ENCODE peak calls at places on chromosome 20, in six cellular contexts. Y is HepG2, H is K562, B is GM12892, N is SK-N-SH, I is H1. U is an unnamed sample.

GRCh38 chr20:62134735-62135231 is 8.4 kb downstream of the PSMA7 start:
- DNase-seq in N (no peak), I (no peak), B (no peak), Y (peak; percentile 88), H (no peak), U (no peak)

GRCh38 chr20:4726710-4727391 is 5.1 kb downstream of the PRND start:
- DNase-seq in Y (no peak), N (no peak), B (no peak), H (no peak), I (no peak), U (peak; percentile 36)

GRCh38 chr20:24891546-24892393 is 57.3 kb upstream of the CST7 start:
- DNase-seq in Y (no peak), B (no peak), N (no peak), H (no peak), I (no peak), U (no peak)

GRCh38 chr20:6583134-6583738 is 184.2 kb upstream of the BMP2 start:
- DNase-seq in H (peak; percentile 6), B (no peak), Y (peak; percentile 61), N (peak; percentile 26), I (peak; percentile 48), U (peak; percentile 11)

GRCh38 chr20:44098657-44099056 is 88.3 kb downstream of the JPH2 start:
- DNase-seq in N (no peak), I (no peak), H (no peak), B (no peak), Y (no peak), U (no peak)

GRCh38 chr20:17542993-17543412 is 11.8 kb upstream of the BFSP1 start:
- DNase-seq in I (no peak), N (no peak), H (no peak), B (no peak), Y (no peak), U (no peak)

GRCh38 chr20:47043076-47043475 is 148.4 kb downstream of the EYA2 start:
- DNase-seq in N (no peak), H (no peak), B (no peak), I (no peak), Y (no peak), U (no peak)

GRCh38 chr20:25587536-25587935 is 2.2 kb upstream of the NINL start:
- DNase-seq in H (no peak), I (no peak), B (no peak), N (no peak), Y (no peak), U (no peak)

GRCh38 chr20:24676978-24677370 is 207.5 kb downstream of the SYNDIG1 start:
- DNase-seq in N (no peak), H (no peak), B (no peak), I (no peak), Y (no peak), U (no peak)

GRCh38 chr20:63309261-63310071 is 16.5 kb downstream of the COL20A1 start:
- DNase-seq in N (peak; percentile 95), H (peak; percentile 64), I (peak; percentile 83), B (no peak), Y (peak; percentile 41), U (no peak)
- TF ChIP-seq TAF1 in N (no peak), H (no peak), I (no peak), B (no peak), Y (no peak), U (no peak)

GRCh38 chr20:15742627-15743026 is 830.6 kb downstream of the KIF16B start:
- DNase-seq in I (no peak), B (no peak), N (no peak), H (no peak), Y (no peak), U (no peak)
- TF ChIP-seq TAF1 in I (no peak), B (no peak), N (no peak), H (no peak), Y (no peak), U (no peak)

GRCh38 chr20:35304956-35305355 is 12.7 kb upstream of the FAM83C start:
- DNase-seq in N (no peak), H (no peak), Y (no peak), I (no peak), B (no peak), U (no peak)
- TF ChIP-seq TAF1 in N (no peak), H (no peak), Y (no peak), I (no peak), B (no peak), U (no peak)

DNA sequence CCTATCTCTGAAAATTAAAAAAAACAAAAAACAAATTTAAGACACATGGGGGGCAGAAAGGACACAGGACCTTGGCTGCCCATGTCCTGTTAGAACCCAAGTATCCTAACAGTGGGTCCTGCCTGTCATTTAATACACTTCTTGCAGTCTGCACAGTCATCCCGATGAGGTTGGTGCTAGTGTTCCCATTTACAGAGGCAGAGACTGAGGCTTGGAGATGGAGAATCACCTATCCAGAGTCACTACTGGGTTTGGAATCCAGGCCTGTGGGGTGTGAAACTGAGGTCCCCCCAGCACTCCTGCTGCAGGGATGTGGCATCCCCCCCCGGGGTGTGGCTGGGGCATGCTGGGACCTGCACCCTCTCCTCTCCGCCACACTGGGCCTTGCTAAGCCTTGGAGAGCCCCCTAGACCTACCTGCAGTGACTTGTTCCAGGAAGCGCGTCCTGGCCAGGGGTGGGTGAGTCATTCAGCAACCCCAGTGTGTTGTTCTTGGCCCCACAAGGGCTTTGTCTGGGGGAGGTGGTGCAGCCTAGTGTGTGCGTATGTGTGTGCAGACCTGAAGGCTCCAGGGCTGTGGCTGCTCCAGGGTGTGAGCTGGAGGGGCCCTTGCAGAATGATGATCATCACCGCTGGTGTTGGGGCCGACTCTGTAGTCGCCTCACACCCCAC is 49.7 kb downstream of the BCAS4 start:
- DNase-seq in B (peak; percentile 90), H (peak; percentile 46), I (no peak), Y (peak; percentile 25), N (no peak), U (peak; percentile 89)
- TF ChIP-seq TAF1 in B (peak; percentile 57), H (no peak), I (no peak), Y (no peak), N (no peak), U (peak; percentile 60)

DNA sequence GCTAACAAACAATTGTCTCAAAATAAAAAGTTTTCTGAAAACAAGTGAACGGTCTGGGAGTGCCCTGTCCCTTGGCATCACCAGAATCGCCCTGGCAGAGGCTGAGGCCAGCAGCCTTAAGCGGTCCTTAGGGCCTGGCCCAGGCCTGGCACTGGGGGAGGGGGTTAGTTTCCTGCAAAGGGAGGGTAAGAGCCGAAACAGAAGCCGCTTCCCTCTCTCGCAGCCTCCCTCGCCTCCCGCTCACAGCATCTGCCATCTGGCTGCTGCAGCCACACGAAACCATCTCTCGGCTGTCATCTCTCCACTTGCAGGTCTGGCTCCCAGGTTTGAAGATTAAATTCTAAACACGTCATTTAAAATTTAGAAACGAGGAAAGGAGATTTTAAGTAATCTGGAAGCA is 31.5 kb downstream of the PMEPA1 start:
- DNase-seq in H (no peak), Y (no peak), N (peak; percentile 87), I (no peak), B (no peak), U (no peak)
- TF ChIP-seq TAF1 in H (no peak), Y (no peak), N (no peak), I (no peak), B (no peak), U (no peak)

U was measured in GM12891.